ENCODE peak calls at places on chromosomes 5 and 9, in seven cellular contexts. One of them, this sample, is unnamed.

GRCh38 chr9:124309665-124310064 is 51.9 kb downstream of the NEK6 start:
- DNase-seq in CD4-positive, alpha-beta T cell: no peak
- DNase-seq in neuronal stem cell: no peak
- DNase-seq in AG20443: peak; percentile 95
- DNase-seq in GM04504: peak; percentile 95
- DNase-seq in effector CD4-positive, alpha-beta T cell: no peak
- DNase-seq in T follicular helper cell: no peak
- DNase-seq in this sample: no peak

GRCh38 chr5:142475102-142475501 is 150.3 kb upstream of the SPRY4 start:
- DNase-seq in CD4-positive, alpha-beta T cell: no peak
- DNase-seq in neuronal stem cell: no peak
- DNase-seq in AG20443: no peak
- DNase-seq in GM04504: no peak
- DNase-seq in effector CD4-positive, alpha-beta T cell: no peak
- DNase-seq in T follicular helper cell: no peak
- DNase-seq in this sample: no peak

GRCh38 chr9:123120131-123120530 is 86.7 kb downstream of the GPR21 start:
- DNase-seq in CD4-positive, alpha-beta T cell: no peak
- DNase-seq in neuronal stem cell: peak; percentile 50
- DNase-seq in AG20443: no peak
- DNase-seq in GM04504: no peak
- DNase-seq in effector CD4-positive, alpha-beta T cell: no peak
- DNase-seq in T follicular helper cell: no peak
- DNase-seq in this sample: no peak

GRCh38 chr5:167633931-167634341 is 657.5 kb upstream of the WWC1 start:
- DNase-seq in CD4-positive, alpha-beta T cell: no peak
- DNase-seq in neuronal stem cell: no peak
- DNase-seq in AG20443: peak; percentile 70
- DNase-seq in GM04504: peak; percentile 97
- DNase-seq in effector CD4-positive, alpha-beta T cell: no peak
- DNase-seq in T follicular helper cell: no peak
- DNase-seq in this sample: no peak

GRCh38 chr5:126536874-126537273 is 58.1 kb downstream of the ALDH7A1 start:
- DNase-seq in CD4-positive, alpha-beta T cell: no peak
- DNase-seq in neuronal stem cell: no peak
- DNase-seq in AG20443: no peak
- DNase-seq in GM04504: no peak
- DNase-seq in effector CD4-positive, alpha-beta T cell: no peak
- DNase-seq in T follicular helper cell: no peak
- DNase-seq in this sample: no peak

GRCh38 chr5:119357815-119358559 is 2.2 kb downstream of the TNFAIP8 start:
- DNase-seq in CD4-positive, alpha-beta T cell: no peak
- DNase-seq in neuronal stem cell: no peak
- DNase-seq in AG20443: no peak
- DNase-seq in GM04504: no peak
- DNase-seq in effector CD4-positive, alpha-beta T cell: no peak
- DNase-seq in T follicular helper cell: no peak
- DNase-seq in this sample: no peak

GRCh38 chr9:5453673-5454072 is 3.3 kb downstream of the CD274 start:
- DNase-seq in CD4-positive, alpha-beta T cell: no peak
- DNase-seq in neuronal stem cell: no peak
- DNase-seq in AG20443: no peak
- DNase-seq in GM04504: no peak
- DNase-seq in effector CD4-positive, alpha-beta T cell: no peak
- DNase-seq in T follicular helper cell: no peak
- DNase-seq in this sample: no peak

GRCh38 chr5:133386662-133387061 is 225.7 kb downstream of the FSTL4 start:
- DNase-seq in CD4-positive, alpha-beta T cell: no peak
- DNase-seq in neuronal stem cell: no peak
- DNase-seq in AG20443: no peak
- DNase-seq in GM04504: no peak
- DNase-seq in effector CD4-positive, alpha-beta T cell: no peak
- DNase-seq in T follicular helper cell: no peak
- DNase-seq in this sample: no peak

GRCh38 chr9:137053944-137054931 is at the start of gene ENTPD2:
- DNase-seq in CD4-positive, alpha-beta T cell: no peak
- DNase-seq in neuronal stem cell: no peak
- DNase-seq in AG20443: no peak
- DNase-seq in GM04504: no peak
- DNase-seq in effector CD4-positive, alpha-beta T cell: no peak
- DNase-seq in T follicular helper cell: no peak
- DNase-seq in this sample: peak; percentile 48

GRCh38 chr9:135605238-135605781 is 34.0 kb downstream of the GLT6D1 start:
- DNase-seq in CD4-positive, alpha-beta T cell: no peak
- DNase-seq in neuronal stem cell: no peak
- DNase-seq in AG20443: no peak
- DNase-seq in GM04504: no peak
- DNase-seq in effector CD4-positive, alpha-beta T cell: no peak
- DNase-seq in T follicular helper cell: no peak
- DNase-seq in this sample: no peak

GRCh38 chr5:127040779-127041520 is 10.6 kb upstream of the MARCHF3 start:
- DNase-seq in CD4-positive, alpha-beta T cell: no peak
- DNase-seq in neuronal stem cell: no peak
- DNase-seq in AG20443: no peak
- DNase-seq in GM04504: no peak
- DNase-seq in effector CD4-positive, alpha-beta T cell: no peak
- DNase-seq in T follicular helper cell: no peak
- DNase-seq in this sample: no peak

GRCh38 chr5:159184858-159185381 is 24.4 kb downstream of the RNF145 start:
- DNase-seq in CD4-positive, alpha-beta T cell: no peak
- DNase-seq in neuronal stem cell: no peak
- DNase-seq in AG20443: peak; percentile 65
- DNase-seq in GM04504: no peak
- DNase-seq in effector CD4-positive, alpha-beta T cell: no peak
- DNase-seq in T follicular helper cell: no peak
- DNase-seq in this sample: no peak

GRCh38 chr5:10762776-10763500 is 1.9 kb upstream of the DAP start:
- DNase-seq in CD4-positive, alpha-beta T cell: no peak
- DNase-seq in neuronal stem cell: no peak
- DNase-seq in AG20443: no peak
- DNase-seq in GM04504: no peak
- DNase-seq in effector CD4-positive, alpha-beta T cell: no peak
- DNase-seq in T follicular helper cell: no peak
- DNase-seq in this sample: no peak

GRCh38 chr9:120344230-120344629 is 235.7 kb downstream of the CDK5RAP2 start:
- DNase-seq in CD4-positive, alpha-beta T cell: no peak
- DNase-seq in neuronal stem cell: no peak
- DNase-seq in AG20443: peak; percentile 67
- DNase-seq in GM04504: peak; percentile 32
- DNase-seq in effector CD4-positive, alpha-beta T cell: no peak
- DNase-seq in T follicular helper cell: no peak
- DNase-seq in this sample: no peak

GRCh38 chr5:15806613-15807012 is 306.6 kb downstream of the FBXL7 start:
- DNase-seq in CD4-positive, alpha-beta T cell: no peak
- DNase-seq in neuronal stem cell: no peak
- DNase-seq in AG20443: no peak
- DNase-seq in GM04504: no peak
- DNase-seq in effector CD4-positive, alpha-beta T cell: no peak
- DNase-seq in T follicular helper cell: no peak
- DNase-seq in this sample: no peak

GRCh38 chr5:28855631-28856030 is 1817.2 kb upstream of the CDH9 start:
- DNase-seq in CD4-positive, alpha-beta T cell: no peak
- DNase-seq in neuronal stem cell: no peak
- DNase-seq in AG20443: no peak
- DNase-seq in GM04504: no peak
- DNase-seq in effector CD4-positive, alpha-beta T cell: no peak
- DNase-seq in T follicular helper cell: no peak
- DNase-seq in this sample: no peak

GRCh38 chr9:120931278-120932085 is 4.9 kb upstream of the TRAF1 start:
- DNase-seq in CD4-positive, alpha-beta T cell: peak; percentile 51
- DNase-seq in neuronal stem cell: no peak
- DNase-seq in AG20443: peak; percentile 70
- DNase-seq in GM04504: no peak
- DNase-seq in effector CD4-positive, alpha-beta T cell: peak; percentile 56
- DNase-seq in T follicular helper cell: peak; percentile 53
- DNase-seq in this sample: peak; percentile 45

GRCh38 chr5:148060881-148061280 is 2.9 kb upstream of the SPINK5 start:
- DNase-seq in CD4-positive, alpha-beta T cell: no peak
- DNase-seq in neuronal stem cell: no peak
- DNase-seq in AG20443: no peak
- DNase-seq in GM04504: no peak
- DNase-seq in effector CD4-positive, alpha-beta T cell: no peak
- DNase-seq in T follicular helper cell: no peak
- DNase-seq in this sample: no peak

GRCh38 chr9:71793386-71794105 is 25.2 kb upstream of the CEMIP2 start:
- DNase-seq in CD4-positive, alpha-beta T cell: no peak
- DNase-seq in neuronal stem cell: peak; percentile 31
- DNase-seq in AG20443: peak; percentile 55
- DNase-seq in GM04504: no peak
- DNase-seq in effector CD4-positive, alpha-beta T cell: no peak
- DNase-seq in T follicular helper cell: no peak
- DNase-seq in this sample: no peak

GRCh38 chr5:59115345-59115744 is 532.5 kb downstream of the RAB3C start:
- DNase-seq in CD4-positive, alpha-beta T cell: no peak
- DNase-seq in neuronal stem cell: no peak
- DNase-seq in AG20443: no peak
- DNase-seq in GM04504: no peak
- DNase-seq in effector CD4-positive, alpha-beta T cell: no peak
- DNase-seq in T follicular helper cell: no peak
- DNase-seq in this sample: no peak

GRCh38 chr5:871596-872298 is 20.9 kb downstream of the BRD9 start:
- DNase-seq in CD4-positive, alpha-beta T cell: no peak
- DNase-seq in neuronal stem cell: no peak
- DNase-seq in AG20443: no peak
- DNase-seq in GM04504: no peak
- DNase-seq in effector CD4-positive, alpha-beta T cell: no peak
- DNase-seq in T follicular helper cell: no peak
- DNase-seq in this sample: no peak

GRCh38 chr5:34040411-34040810 is 2.6 kb downstream of the C1QTNF3 start:
- DNase-seq in CD4-positive, alpha-beta T cell: no peak
- DNase-seq in neuronal stem cell: no peak
- DNase-seq in AG20443: no peak
- DNase-seq in GM04504: no peak
- DNase-seq in effector CD4-positive, alpha-beta T cell: no peak
- DNase-seq in T follicular helper cell: no peak
- DNase-seq in this sample: no peak

GRCh38 chr9:12863624-12864023 is 88.8 kb downstream of the LURAP1L start:
- DNase-seq in CD4-positive, alpha-beta T cell: no peak
- DNase-seq in neuronal stem cell: no peak
- DNase-seq in AG20443: no peak
- DNase-seq in GM04504: no peak
- DNase-seq in effector CD4-positive, alpha-beta T cell: no peak
- DNase-seq in T follicular helper cell: no peak
- DNase-seq in this sample: no peak

GRCh38 chr5:142324377-142324870 is 397 bp downstream of the SPRY4 start:
- DNase-seq in CD4-positive, alpha-beta T cell: no peak
- DNase-seq in neuronal stem cell: no peak
- DNase-seq in AG20443: peak; percentile 64
- DNase-seq in GM04504: no peak
- DNase-seq in effector CD4-positive, alpha-beta T cell: peak; percentile 20
- DNase-seq in T follicular helper cell: peak; percentile 4
- DNase-seq in this sample: no peak

GRCh38 chr9:27377811-27378345 is 80.9 kb upstream of the EQTN start:
- DNase-seq in CD4-positive, alpha-beta T cell: no peak
- DNase-seq in neuronal stem cell: no peak
- DNase-seq in AG20443: no peak
- DNase-seq in GM04504: no peak
- DNase-seq in effector CD4-positive, alpha-beta T cell: no peak
- DNase-seq in T follicular helper cell: no peak
- DNase-seq in this sample: no peak

GRCh38 chr9:117414220-117414905 is 494 bp downstream of the ASTN2 start:
- DNase-seq in CD4-positive, alpha-beta T cell: no peak
- DNase-seq in neuronal stem cell: no peak
- DNase-seq in AG20443: peak; percentile 63
- DNase-seq in GM04504: no peak
- DNase-seq in effector CD4-positive, alpha-beta T cell: no peak
- DNase-seq in T follicular helper cell: no peak
- DNase-seq in this sample: no peak

GRCh38 chr9:104868303-104868686 is 59.7 kb downstream of the ABCA1 start:
- DNase-seq in CD4-positive, alpha-beta T cell: no peak
- DNase-seq in neuronal stem cell: no peak
- DNase-seq in AG20443: no peak
- DNase-seq in GM04504: no peak
- DNase-seq in effector CD4-positive, alpha-beta T cell: no peak
- DNase-seq in T follicular helper cell: no peak
- DNase-seq in this sample: no peak